ENCODE peak calls at places on chromosomes 12 and 14, in six cellular contexts. Q is fibroblast of the aortic adventitia, J is dorsolateral prefrontal cortex, O is hepatocyte, U is foreskin fibroblast, H is astrocyte of the spinal cord. I is an unnamed sample.

GRCh38 chr12:120696599-120696998 is 9.7 kb downstream of the MLEC start:
- DNase-seq in J (no peak), H (no peak), Q (no peak), O (peak), U (no peak), I (no peak)

GRCh38 chr12:26318661-26319068 is 123.3 kb downstream of the SSPN start:
- DNase-seq in O (peak), H (peak), U (peak), J (no peak), Q (peak), I (peak)

GRCh38 chr14:69270795-69271708 is 11.1 kb downstream of the GALNT16 start:
- DNase-seq in O (no peak), J (no peak), Q (no peak), H (peak), U (no peak), I (no peak)

GRCh38 chr12:31023271-31023724 is 50.4 kb upstream of the DDX11 start:
- DNase-seq in Q (no peak), O (no peak), U (no peak), H (no peak), J (no peak), I (no peak)

GRCh38 chr14:53849549-53849948 is 107.1 kb downstream of the BMP4 start:
- DNase-seq in H (no peak), J (no peak), Q (no peak), U (no peak), O (no peak), I (no peak)

GRCh38 chr12:113136128-113136989 is 798 bp upstream of the RASAL1 start:
- DNase-seq in J (peak), U (no peak), O (no peak), H (no peak), Q (no peak), I (no peak)

GRCh38 chr14:50961606-50962259 is 17.4 kb upstream of the PYGL start:
- DNase-seq in J (no peak), U (peak), O (peak), H (peak), Q (peak), I (peak)

GRCh38 chr14:39393289-39393688 is 38.9 kb downstream of the FBXO33 start:
- DNase-seq in H (no peak), U (no peak), O (no peak), Q (no peak), J (no peak), I (no peak)

GRCh38 chr14:87055007-87055406 is 938.0 kb downstream of the GALC start:
- DNase-seq in O (no peak), Q (no peak), U (no peak), H (no peak), J (no peak), I (no peak)

GRCh38 chr12:41605528-41606295 is 417.6 kb downstream of the PDZRN4 start:
- DNase-seq in J (peak), Q (no peak), O (no peak), U (no peak), H (peak), I (no peak)

GRCh38 chr14:63896278-63896720 is 43.5 kb downstream of the SYNE2 start:
- DNase-seq in H (peak), Q (peak), J (no peak), U (peak), O (peak), I (peak)

GRCh38 chr12:48013287-48013686 is 9.0 kb upstream of the COL2A1 start:
- DNase-seq in J (no peak), U (no peak), H (no peak), O (no peak), Q (no peak), I (no peak)

GRCh38 chr14:102293784-102294183 is 11.2 kb downstream of the MOK start:
- DNase-seq in U (no peak), Q (peak), J (no peak), H (peak), O (no peak), I (peak)

GRCh38 chr12:11717533-11717961 is 68.1 kb downstream of the ETV6 start:
- DNase-seq in Q (no peak), O (peak), H (peak), U (peak), J (no peak), I (peak)

GRCh38 chr12:80825506-80825905 is 108.8 kb downstream of the MYF5 start:
- DNase-seq in J (no peak), U (no peak), O (no peak), Q (no peak), H (no peak), I (no peak)

GRCh38 chr12:83156800-83157199 is 470.1 kb downstream of the TMTC2 start:
- DNase-seq in Q (no peak), O (no peak), U (no peak), J (no peak), H (no peak), I (no peak)

GRCh38 chr14:105019861-105020814 is 745 bp downstream of the CDCA4 start:
- DNase-seq in H (peak), U (no peak), Q (no peak), O (peak), J (no peak), I (peak)

GRCh38 chr14:61482348-61483206 is 161.2 kb downstream of the PRKCH start:
- DNase-seq in O (no peak), Q (no peak), H (no peak), J (no peak), U (no peak), I (no peak)

GRCh38 chr12:114291389-114292075 is 114.4 kb downstream of the TBX5 start:
- DNase-seq in O (no peak), Q (no peak), U (no peak), J (no peak), H (no peak), I (no peak)

GRCh38 chr12:81088221-81088620 is 10.3 kb downstream of the ACSS3 start:
- DNase-seq in H (no peak), Q (no peak), J (no peak), U (no peak), O (no peak), I (no peak)

GRCh38 chr14:26448181-26448855 is 149.5 kb downstream of the NOVA1 start:
- DNase-seq in Q (no peak), J (no peak), O (no peak), U (no peak), H (no peak), I (no peak)

DNA sequence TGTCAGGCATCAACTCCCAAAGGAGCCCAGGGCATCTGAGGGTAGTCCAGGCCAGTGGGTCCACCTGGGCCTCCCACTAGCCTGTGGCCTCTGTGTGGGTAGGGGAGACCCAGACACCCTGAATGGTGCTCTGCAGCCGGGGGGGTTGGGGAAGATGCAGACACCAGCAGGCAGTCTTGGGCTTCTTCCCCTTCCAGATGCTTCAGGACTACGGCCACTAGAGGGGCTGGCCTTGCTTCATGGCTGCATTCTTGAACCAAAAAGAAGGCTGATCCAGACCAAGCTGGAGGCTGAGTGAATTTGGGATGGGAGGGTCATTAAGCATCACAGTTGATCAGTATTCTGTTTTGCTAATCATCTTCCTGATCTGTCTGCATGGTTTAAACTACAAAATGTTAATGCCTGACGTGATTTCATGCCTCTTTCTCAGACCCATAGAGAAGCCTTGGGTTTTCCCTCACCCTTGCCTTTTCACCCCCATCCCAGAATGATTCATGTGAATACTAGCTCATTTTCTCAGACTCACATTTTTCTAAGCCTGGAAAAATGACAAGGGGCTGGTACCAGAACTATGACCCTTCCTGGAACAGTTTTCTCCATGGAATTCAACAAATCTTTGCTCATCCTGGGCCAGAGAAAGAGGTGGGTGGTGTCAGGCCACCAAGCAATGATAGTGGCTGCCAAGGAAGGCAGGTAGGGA is 134.2 kb downstream of the NTF3 start:
- DNase-seq in Q (no peak), J (no peak), O (no peak), U (no peak), H (no peak), I (no peak)
- H3K4me3 ChIP-seq in Q (no peak), J (no peak), O (no peak), U (no peak), H (no peak), I (no peak)

DNA sequence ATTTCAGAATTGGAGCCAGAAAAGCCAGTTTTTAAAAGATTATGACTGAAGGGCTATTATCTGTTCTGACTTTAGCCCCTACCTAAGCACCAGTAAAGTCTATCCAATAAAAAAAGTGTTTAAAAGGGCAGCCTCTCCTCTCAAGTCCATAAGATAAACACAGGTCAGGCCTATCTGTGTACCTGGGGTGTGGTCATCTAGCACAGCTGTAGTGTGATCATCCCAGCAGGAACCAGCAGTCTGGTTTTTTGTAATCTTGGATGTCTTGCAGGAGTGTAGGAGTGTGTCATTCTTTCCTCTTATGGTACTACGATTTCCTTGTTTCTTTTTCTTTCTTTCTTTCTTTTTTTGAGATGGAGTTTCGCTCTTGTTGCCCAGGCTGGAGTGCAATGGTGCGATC is 6.5 kb downstream of the APPL2 start:
- DNase-seq in J (no peak), H (no peak), Q (no peak), O (peak), U (no peak), I (no peak)
- H3K4me3 ChIP-seq in J (no peak), H (no peak), Q (no peak), O (no peak), U (no peak), I (no peak)

GRCh38 chr14:25237845-25238244 is 187.9 kb upstream of the STXBP6 start:
- DNase-seq in U (no peak), O (peak), H (no peak), Q (peak), J (no peak), I (peak)

GRCh38 chr14:25239170-25239569 is 189.2 kb upstream of the STXBP6 start:
- DNase-seq in J (no peak), Q (no peak), O (no peak), U (no peak), H (no peak), I (no peak)

GRCh38 chr14:25231006-25231405 is 181.1 kb upstream of the STXBP6 start:
- DNase-seq in O (no peak), U (no peak), Q (peak), H (no peak), J (no peak), I (peak)

GRCh38 chr14:25233613-25234012 is 183.7 kb upstream of the STXBP6 start:
- DNase-seq in Q (no peak), J (no peak), U (no peak), H (no peak), O (no peak), I (no peak)
- H3K4me3 ChIP-seq in Q (no peak), J (no peak), U (no peak), H (no peak), O (no peak), I (no peak)

GRCh38 chr14:32319368-32320049 is 9.6 kb upstream of the AKAP6 start:
- DNase-seq in Q (no peak), J (no peak), U (peak), H (no peak), O (no peak), I (peak)

GRCh38 chr14:32329690-32330290 is 692 bp downstream of the AKAP6 start:
- DNase-seq in U (no peak), O (no peak), H (no peak), J (no peak), Q (no peak), I (no peak)

GRCh38 chr14:32327255-32327961 is 1.7 kb upstream of the AKAP6 start:
- DNase-seq in J (no peak), O (no peak), H (no peak), Q (no peak), U (no peak), I (no peak)

GRCh38 chr14:32329146-32329545 is at the start of gene AKAP6:
- DNase-seq in J (peak), Q (no peak), U (no peak), H (no peak), O (no peak), I (no peak)

GRCh38 chr14:32324601-32325000 is 4.5 kb upstream of the AKAP6 start:
- DNase-seq in O (no peak), Q (no peak), H (no peak), U (no peak), J (no peak), I (no peak)
- H3K4me3 ChIP-seq in O (no peak), Q (no peak), H (no peak), U (no peak), J (no peak), I (no peak)

DNA sequence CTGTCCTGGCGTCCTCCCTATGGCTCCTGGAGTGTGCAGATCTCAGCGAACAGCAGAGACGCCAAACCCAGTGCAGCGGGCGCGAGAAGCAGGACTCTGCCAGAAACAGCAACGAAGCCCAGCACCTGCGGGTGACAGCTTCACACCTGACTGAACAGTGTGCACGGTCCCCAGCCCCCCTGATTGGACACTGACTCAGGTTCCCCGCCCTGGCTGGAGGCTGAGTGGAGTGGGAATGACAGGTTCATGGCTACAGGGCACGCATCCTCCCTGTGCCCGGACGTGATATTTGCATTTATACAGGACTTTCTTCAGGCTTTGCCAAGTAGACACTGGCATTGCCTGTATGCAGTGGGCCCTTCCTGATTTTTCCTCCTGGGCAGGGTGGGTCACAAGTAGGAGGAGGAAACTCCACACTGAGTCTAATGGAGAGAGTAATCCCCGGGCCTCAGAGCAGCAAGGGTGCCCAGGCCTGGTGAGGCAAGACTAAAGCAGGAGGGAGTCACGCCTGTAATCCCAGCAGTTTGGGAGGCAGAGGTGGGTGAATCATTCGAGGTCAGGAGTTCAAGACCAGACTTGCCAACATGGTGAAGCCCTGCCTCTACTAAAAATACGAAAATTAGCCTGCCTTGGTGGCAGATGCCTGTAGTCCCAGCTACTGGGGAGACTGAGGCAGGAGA is 71.6 kb downstream of the ASCL4 start:
- DNase-seq in Q (peak), U (peak), H (no peak), O (no peak), J (no peak), I (no peak)
- H3K4me3 ChIP-seq in Q (no peak), U (no peak), H (no peak), O (no peak), J (no peak), I (no peak)

GRCh38 chr14:70810621-70811020 is 1.3 kb upstream of the MAP3K9 start:
- DNase-seq in O (no peak), H (no peak), J (no peak), Q (no peak), U (no peak), I (no peak)
- H3K4me3 ChIP-seq in O (no peak), H (no peak), J (peak), Q (no peak), U (no peak), I (no peak)

GRCh38 chr12:106773286-106773685 is 1.2 kb upstream of the RIC8B start:
- DNase-seq in U (no peak), H (no peak), J (no peak), O (no peak), Q (no peak), I (no peak)
- H3K4me3 ChIP-seq in U (peak), H (peak), J (peak), O (peak), Q (peak), I (peak)

GRCh38 chr14:67727361-67727760 is 25.7 kb downstream of the RDH12 start:
- DNase-seq in Q (no peak), O (no peak), H (no peak), J (no peak), U (no peak), I (no peak)

GRCh38 chr14:67733609-67734008 is 31.9 kb downstream of the RDH12 start:
- DNase-seq in Q (no peak), J (no peak), H (no peak), O (no peak), U (no peak), I (no peak)

GRCh38 chr14:67725171-67725570 is 23.5 kb downstream of the RDH12 start:
- DNase-seq in U (no peak), H (no peak), O (no peak), J (no peak), Q (no peak), I (no peak)

GRCh38 chr14:67728258-67728657 is 26.6 kb downstream of the RDH12 start:
- DNase-seq in H (no peak), J (no peak), U (no peak), O (no peak), Q (no peak), I (no peak)

GRCh38 chr14:67729072-67729561 is 27.4 kb downstream of the RDH12 start:
- DNase-seq in H (no peak), J (no peak), Q (no peak), U (no peak), O (peak), I (no peak)
- H3K4me3 ChIP-seq in H (no peak), J (no peak), Q (no peak), U (no peak), O (no peak), I (no peak)